ENCODE peak calls at places on chromosomes 3 and 15, in four cellular contexts. O is brain microvascular endothelial cell; E is CD8-positive, alpha-beta T cell; T is heart left ventricle. J is an unnamed sample.

GRCh38 chr15:71792521-71792920 is 17.8 kb upstream of the NR2E3 start:
- DNase-seq in E (no peak), O (peak; percentile 42), T (no peak), J (no peak)

GRCh38 chr3:153160451-153161137 is 1.4 kb upstream of the RAP2B start:
- DNase-seq in O (peak; percentile 68), E (peak; percentile 35), T (peak; percentile 73), J (peak; percentile 73)

GRCh38 chr3:149373235-149374125 is 4.0 kb downstream of the TM4SF1 start:
- DNase-seq in E (no peak), O (no peak), T (no peak), J (no peak)

GRCh38 chr3:171801738-171802600 is 8.3 kb downstream of the PLD1 start:
- DNase-seq in O (peak; percentile 85), E (no peak), T (no peak), J (peak; percentile 76)

GRCh38 chr3:13108861-13109260 is 35.6 kb upstream of the IQSEC1 start:
- DNase-seq in T (no peak), O (no peak), E (no peak), J (no peak)

GRCh38 chr3:155791190-155791589 is 14.9 kb downstream of the C3orf33 start:
- DNase-seq in E (no peak), T (no peak), O (no peak), J (no peak)

GRCh38 chr3:187798531-187799520 is 53.6 kb upstream of the BCL6 start:
- DNase-seq in T (no peak), E (no peak), O (no peak), J (no peak)

GRCh38 chr3:177306252-177306651 is 109.0 kb upstream of the TBL1XR1 start:
- DNase-seq in O (peak; percentile 29), E (no peak), T (no peak), J (no peak)

DNA sequence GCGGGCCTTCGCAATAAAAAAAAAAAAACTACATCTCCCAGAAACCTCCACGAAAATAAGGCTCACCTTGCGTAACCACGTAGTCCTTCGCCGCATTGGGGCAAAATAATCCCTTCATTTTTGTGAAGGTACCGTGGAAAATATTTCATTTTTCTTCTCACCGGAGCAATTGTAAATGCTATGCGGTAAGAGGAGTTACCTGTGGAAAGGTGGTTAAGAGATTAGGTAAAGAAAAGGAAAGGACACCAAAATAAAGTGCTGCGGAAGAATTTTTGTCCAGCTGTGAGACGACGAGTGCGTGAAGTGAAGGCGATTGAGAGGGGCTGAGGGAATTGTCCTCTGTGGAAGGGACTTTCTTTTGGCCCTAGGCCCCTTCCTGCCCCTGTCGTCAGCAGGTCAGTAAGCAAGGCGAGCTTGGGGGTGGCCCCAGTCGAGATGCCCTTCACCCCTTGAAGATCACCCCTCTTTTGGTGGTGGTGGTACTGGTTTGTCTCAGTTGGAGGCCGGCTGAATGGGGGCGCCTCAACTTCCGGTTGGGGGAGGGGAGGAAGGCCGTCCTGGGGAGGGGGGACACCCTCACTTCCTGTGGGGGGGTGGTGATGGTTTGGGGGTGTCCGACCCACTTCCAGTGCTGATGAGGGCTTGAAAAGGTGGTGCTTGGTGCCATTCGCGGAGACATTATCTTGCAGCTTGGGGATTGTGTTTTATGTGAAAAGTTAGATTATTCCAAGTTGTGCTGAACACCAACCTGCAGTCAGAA is at the start of gene HMG20A:
- DNase-seq in E (peak; percentile 6), O (peak; percentile 62), T (peak; percentile 65), J (peak; percentile 62)
- TF ChIP-seq CTCF in E (no peak), O (no peak), T (no peak), J (no peak)

DNA sequence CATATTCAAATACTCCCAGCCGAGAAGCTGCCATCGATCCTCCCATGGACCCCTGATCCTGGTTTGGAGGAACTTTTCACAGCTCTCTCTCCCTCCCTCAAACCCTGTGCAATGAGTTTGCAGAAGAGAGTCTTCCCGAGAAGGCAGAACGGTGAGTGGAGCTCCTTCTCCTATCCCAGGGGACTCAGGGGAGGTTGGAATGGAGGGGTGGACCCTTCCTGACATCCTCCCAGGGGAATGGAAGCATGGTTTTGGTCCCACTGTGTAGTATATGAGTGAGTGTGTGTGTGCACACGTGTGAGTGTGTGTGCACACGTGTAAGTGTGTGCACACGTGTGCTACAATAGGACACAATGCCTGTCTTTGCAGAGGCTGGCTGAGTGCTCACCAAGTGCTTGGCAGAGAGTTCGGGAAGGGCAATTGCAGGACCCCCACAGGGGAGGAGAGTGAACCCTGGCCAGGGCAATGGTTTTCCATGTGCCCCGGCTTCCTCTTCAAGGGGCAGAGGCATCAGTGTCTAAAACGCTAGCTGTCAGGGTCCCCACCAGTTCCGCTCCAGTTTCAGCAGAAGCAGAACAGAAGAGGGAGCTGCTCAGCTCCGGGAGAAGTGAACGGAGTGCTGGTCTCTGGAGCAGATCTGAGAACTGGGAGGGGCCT is 13.8 kb upstream of the IL16 start:
- DNase-seq in T (peak; percentile 32), O (no peak), E (no peak), J (no peak)
- H3K4me3 ChIP-seq in T (peak overlapping the region; percentile 36), O (peak overlapping the region; percentile 24), E (no peak overlapping the region), J (no peak overlapping the region)

GRCh38 chr3:107794664-107795443 is 272.1 kb downstream of the BBX start:
- DNase-seq in O (no peak), E (no peak), T (no peak), J (no peak)
- TF ChIP-seq CTCF in O (peak; percentile 37), E (no peak), T (no peak), J (peak; percentile 39)

GRCh38 chr3:174438501-174439156 is 420.5 kb upstream of the NAALADL2 start:
- DNase-seq in E (no peak), O (no peak), T (no peak), J (no peak)
- H3K4me3 ChIP-seq in E (no peak overlapping the region), O (no peak overlapping the region), T (peak overlapping the region; percentile 79), J (peak overlapping the region; percentile 65)